ENCODE peak calls at places on chromosomes 13 and 19, in nine cellular contexts. R is AG08395; P is kidney epithelial cell; X is HuH-7.5; F is psoas muscle; Y is IMR-90; N is esophagus muscularis mucosa; L is CD8-positive, alpha-beta T cell; W is Peyer's patch. V is an unnamed sample.

GRCh38 chr19:51002542-51003311 is 1.3 kb upstream of the KLK8 start:
- DNase-seq in W (no peak), F (no peak), Y (no peak), R (no peak), N (no peak), X (no peak), L (no peak), P (no peak), V (no peak)

GRCh38 chr19:43628646-43629326 is 9.4 kb upstream of the ZNF428 start:
- DNase-seq in L (no peak), F (no peak), R (no peak), P (no peak), X (no peak), N (no peak), Y (no peak), W (no peak), V (no peak)

GRCh38 chr19:40599331-40600085 is 1.7 kb upstream of the LTBP4 start:
- DNase-seq in Y (no peak), W (no peak), X (peak), L (no peak), P (no peak), R (no peak), F (no peak), N (no peak), V (no peak)

GRCh38 chr13:91879360-91879759 is 480.9 kb downstream of the GPC5 start:
- DNase-seq in X (no peak), N (no peak), L (no peak), F (no peak), Y (no peak), R (no peak), W (no peak), P (no peak), V (no peak)

GRCh38 chr13:106104281-106104901 is 431.1 kb downstream of the EFNB2 start:
- DNase-seq in X (no peak), P (peak), F (no peak), R (peak), Y (peak), W (no peak), L (no peak), N (no peak), V (no peak)

GRCh38 chr19:40393894-40394815 is 4.2 kb upstream of the HIPK4 start:
- DNase-seq in L (no peak), P (no peak), W (no peak), F (no peak), R (no peak), Y (no peak), X (no peak), N (no peak), V (no peak)

GRCh38 chr19:43910884-43911283 is 24.2 kb downstream of the ZNF45 start:
- DNase-seq in R (no peak), N (no peak), W (no peak), F (no peak), Y (no peak), X (no peak), L (no peak), P (no peak), V (no peak)

GRCh38 chr13:40781717-40782116 is 7.7 kb upstream of the SLC25A15 start:
- DNase-seq in F (no peak), L (no peak), Y (no peak), R (no peak), W (no peak), N (no peak), X (no peak), P (no peak), V (no peak)

GRCh38 chr13:51920267-51920666 is 58.5 kb downstream of the CCDC70 start:
- DNase-seq in X (no peak), Y (no peak), L (no peak), F (no peak), P (no peak), W (no peak), N (no peak), R (no peak), V (no peak)

GRCh38 chr13:106176103-106176502 is 359.4 kb downstream of the EFNB2 start:
- DNase-seq in L (no peak), X (no peak), F (no peak), P (no peak), N (no peak), Y (peak), R (peak), W (no peak), V (no peak)

GRCh38 chr19:38736036-38736412 is 8.2 kb downstream of the CAPN12 start:
- DNase-seq in X (peak), P (no peak), W (peak), N (no peak), R (no peak), Y (no peak), L (peak), F (no peak), V (no peak)

GRCh38 chr19:31127132-31127967 is 221.9 kb downstream of the TSHZ3 start:
- DNase-seq in F (no peak), W (no peak), P (peak), N (no peak), X (no peak), Y (peak), R (peak), L (no peak), V (no peak)

GRCh38 chr13:74067818-74068217 is 66.4 kb downstream of the KLF12 start:
- DNase-seq in Y (peak), X (no peak), F (no peak), R (no peak), N (no peak), P (no peak), W (no peak), L (no peak), V (no peak)

GRCh38 chr13:97448503-97449251 is 14.7 kb downstream of the RAP2A start:
- DNase-seq in Y (no peak), P (peak), X (no peak), F (no peak), W (no peak), N (no peak), L (no peak), R (no peak), V (no peak)

GRCh38 chr19:45420871-45421270 is 2.8 kb downstream of the ERCC1 start:
- DNase-seq in R (no peak), W (no peak), N (no peak), P (no peak), Y (no peak), L (no peak), F (no peak), X (no peak), V (no peak)

GRCh38 chr19:5880604-5881078 is 10.3 kb upstream of the FUT5 start:
- DNase-seq in N (peak), X (peak), Y (peak), W (no peak), L (no peak), F (peak), R (peak), P (no peak), V (no peak)

GRCh38 chr13:83995930-83996329 is 113.7 kb upstream of the SLITRK1 start:
- DNase-seq in N (no peak), Y (no peak), P (no peak), L (no peak), X (peak), W (no peak), R (no peak), F (no peak), V (no peak)

GRCh38 chr19:37492213-37492612 is 14.5 kb upstream of the ZNF793 start:
- DNase-seq in X (no peak), N (no peak), R (no peak), Y (no peak), L (no peak), F (no peak), W (no peak), P (no peak), V (no peak)

GRCh38 chr13:27354379-27354778 is 70.0 kb upstream of the GTF3A start:
- DNase-seq in N (no peak), P (no peak), L (no peak), W (no peak), X (no peak), R (peak), F (no peak), Y (peak), V (no peak)

GRCh38 chr13:41284512-41285288 is 21.3 kb upstream of the MTRF1 start:
- DNase-seq in N (no peak), L (no peak), F (no peak), W (no peak), R (peak), Y (peak), P (peak), X (no peak), V (no peak)

GRCh38 chr13:28322256-28322895 is 172.6 kb downstream of the FLT1 start:
- DNase-seq in Y (peak), R (no peak), N (no peak), L (no peak), P (no peak), W (no peak), F (no peak), X (no peak), V (no peak)

GRCh38 chr19:34808566-34808965 is 35.6 kb upstream of the ZNF599 start:
- DNase-seq in R (peak), N (no peak), L (no peak), P (peak), X (no peak), F (no peak), Y (peak), W (no peak), V (no peak)

GRCh38 chr13:32669030-32669646 is 82.9 kb downstream of the PDS5B start:
- DNase-seq in L (no peak), X (no peak), R (peak), F (no peak), N (no peak), Y (peak), W (no peak), P (peak), V (no peak)

GRCh38 chr13:74644239-74644638 is 510.0 kb upstream of the KLF12 start:
- DNase-seq in Y (peak), W (no peak), R (peak), F (no peak), P (no peak), X (no peak), N (no peak), L (no peak), V (no peak)

GRCh38 chr13:110409581-110409992 is 102.5 kb downstream of the COL4A2 start:
- DNase-seq in L (no peak), X (no peak), P (no peak), F (no peak), Y (peak), W (no peak), R (peak), N (no peak), V (no peak)